ENCODE peak calls at places on chromosomes 12 and 14, in five cellular contexts. F is GM06990, P is GM23248, K is ovary, C is adipocyte. D is an unnamed sample.

GRCh38 chr14:78633747-78634146 is 463.6 kb downstream of the NRXN3 start:
- DNase-seq in F (no peak), P (no peak), K (no peak), C (no peak), D (no peak)

GRCh38 chr12:12469386-12469785 is 93.3 kb downstream of the DUSP16 start:
- DNase-seq in F (no peak), P (no peak), K (no peak), C (no peak), D (no peak)

GRCh38 chr14:99671230-99672224 is 12.6 kb upstream of the CYP46A1 start:
- DNase-seq in F (no peak), P (no peak), K (no peak), C (peak), D (peak)

GRCh38 chr12:53380797-53381738 is 1.1 kb downstream of the SP1 start:
- DNase-seq in F (no peak), P (peak), K (peak), C (peak), D (no peak)

GRCh38 chr12:10128687-10129086 is 1.3 kb downstream of the CLEC7A start:
- DNase-seq in F (no peak), P (peak), K (no peak), C (no peak), D (no peak)

GRCh38 chr14:28773176-28773575 is 6.6 kb downstream of the FOXG1 start:
- DNase-seq in F (no peak), P (no peak), K (no peak), C (no peak), D (no peak)

GRCh38 chr12:11154400-11154925 is 16.5 kb upstream of the SMIM10L1 start:
- DNase-seq in F (no peak), P (no peak), K (no peak), C (no peak), D (no peak)

GRCh38 chr12:6559500-6559899 is 3.7 kb upstream of the IFFO1 start:
- DNase-seq in F (no peak), P (no peak), K (no peak), C (no peak), D (no peak)

GRCh38 chr12:15827136-15827535 is 37.9 kb upstream of the EPS8 start:
- DNase-seq in F (no peak), P (no peak), K (no peak), C (no peak), D (no peak)

GRCh38 chr12:69994593-69995222 is 169.7 kb downstream of the MYRFL start:
- DNase-seq in F (no peak), P (no peak), K (no peak), C (no peak), D (no peak)

GRCh38 chr12:29316772-29317171 is 64.2 kb downstream of the ERGIC2 start:
- DNase-seq in F (no peak), P (peak), K (no peak), C (peak), D (no peak)

GRCh38 chr12:39763894-39764176 is 144.2 kb upstream of the ABCD2 start:
- DNase-seq in F (no peak), P (no peak), K (no peak), C (no peak), D (no peak)

GRCh38 chr14:81464253-81465001 is 64.3 kb upstream of the STON2 start:
- DNase-seq in F (peak), P (peak), K (no peak), C (peak), D (no peak)

GRCh38 chr12:55060470-55060869 is 40.7 kb downstream of the NEUROD4 start:
- DNase-seq in F (peak), P (no peak), K (no peak), C (no peak), D (no peak)

GRCh38 chr14:103692871-103693270 is 22.4 kb downstream of the XRCC3 start:
- DNase-seq in F (no peak), P (no peak), K (no peak), C (no peak), D (no peak)

GRCh38 chr12:126617312-126617711 is 1552.1 kb downstream of the AACS start:
- DNase-seq in F (no peak), P (peak), K (no peak), C (peak), D (no peak)

GRCh38 chr12:24738436-24738835 is 210.5 kb downstream of the BCAT1 start:
- DNase-seq in F (no peak), P (no peak), K (no peak), C (no peak), D (no peak)

GRCh38 chr12:68959457-68960161 is 26.6 kb upstream of the CPM start:
- DNase-seq in F (no peak), P (no peak), K (no peak), C (no peak), D (no peak)

GRCh38 chr12:4630262-4630661 is 18.6 kb downstream of the AKAP3 start:
- DNase-seq in F (no peak), P (no peak), K (no peak), C (no peak), D (no peak)

GRCh38 chr14:90572461-90573150 is 175.8 kb downstream of the CALM1 start:
- DNase-seq in F (no peak), P (no peak), K (no peak), C (no peak), D (no peak)

GRCh38 chr14:102050625-102051024 is 36.2 kb downstream of the HSP90AA1 start:
- DNase-seq in F (no peak), P (peak), K (peak), C (peak), D (no peak)

GRCh38 chr12:100453953-100454352 is 19.7 kb upstream of the NR1H4 start:
- DNase-seq in F (no peak), P (no peak), K (peak), C (no peak), D (no peak)

GRCh38 chr14:96587823-96588385 is 85.7 kb downstream of the PAPOLA start:
- DNase-seq in F (no peak), P (no peak), K (no peak), C (no peak), D (no peak)

GRCh38 chr12:124036117-124037109 is 63.4 kb downstream of the ZNF664 start:
- DNase-seq in F (no peak), P (peak), K (peak), C (peak), D (peak)

GRCh38 chr12:93785262-93786010 is 108.3 kb downstream of the CRADD start:
- DNase-seq in F (no peak), P (peak), K (peak), C (peak), D (no peak)

GRCh38 chr12:112321277-112321676 is 61.0 kb downstream of the HECTD4 start:
- DNase-seq in F (no peak), P (no peak), K (no peak), C (no peak), D (no peak)

GRCh38 chr12:40175045-40175444 is 49.8 kb upstream of the LRRK2 start:
- DNase-seq in F (no peak), P (no peak), K (no peak), C (no peak), D (no peak)

GRCh38 chr12:64571346-64571745 is 38.9 kb upstream of the RASSF3 start:
- DNase-seq in F (no peak), P (no peak), K (no peak), C (no peak), D (no peak)

D was measured in hypothalamus.